ENCODE peak calls at places on chromosome 16, in five cellular contexts. G is HepG2, L is GM12878, K is HCT116, J is SK-N-SH. Y is an unnamed sample.

GRCh38 chr16:54957403-54957802 is 26.7 kb downstream of the IRX5 start:
- DNase-seq in G (peak), L (no peak), K (peak), J (no peak), Y (no peak)

GRCh38 chr16:89332248-89333245 is 115.0 kb downstream of the ZNF778 start:
- DNase-seq in G (no peak), L (no peak), K (no peak), J (no peak), Y (no peak)

GRCh38 chr16:23362460-23363317 is 60.6 kb downstream of the SCNN1B start:
- DNase-seq in G (no peak), L (no peak), K (no peak), J (no peak), Y (no peak)

GRCh38 chr16:30041841-30042240 is 10.8 kb upstream of the TLCD3B start:
- DNase-seq in G (no peak), L (no peak), K (no peak), J (no peak), Y (peak)

GRCh38 chr16:23339781-23340180 is 37.7 kb downstream of the SCNN1B start:
- DNase-seq in G (no peak), L (no peak), K (no peak), J (no peak), Y (no peak)

GRCh38 chr16:1556254-1556653 is 22.8 kb downstream of the TMEM204 start:
- DNase-seq in G (no peak), L (no peak), K (no peak), J (no peak), Y (no peak)

GRCh38 chr16:26651464-26651863 is 415.3 kb upstream of the C16orf82 start:
- DNase-seq in G (no peak), L (no peak), K (no peak), J (no peak), Y (no peak)

GRCh38 chr16:80580109-80580832 is 39.5 kb downstream of the DYNLRB2 start:
- DNase-seq in G (no peak), L (peak), K (no peak), J (no peak), Y (no peak)

GRCh38 chr16:25065899-25066298 is 45.6 kb upstream of the LCMT1 start:
- DNase-seq in G (peak), L (no peak), K (no peak), J (peak), Y (no peak)

GRCh38 chr16:24966031-24966430 is 49.1 kb downstream of the ARHGAP17 start:
- DNase-seq in G (no peak), L (no peak), K (no peak), J (no peak), Y (no peak)

GRCh38 chr16:29738514-29738913 is 7.3 kb downstream of the C16orf54 start:
- DNase-seq in G (no peak), L (peak), K (no peak), J (no peak), Y (peak)

GRCh38 chr16:56632160-56632847 is at the start of gene MT1M:
- DNase-seq in G (no peak), L (no peak), K (no peak), J (peak), Y (no peak)

GRCh38 chr16:933581-933980 is 37.2 kb downstream of the LMF1 start:
- DNase-seq in G (no peak), L (no peak), K (no peak), J (no peak), Y (no peak)

GRCh38 chr16:2853531-2854073 is 4.4 kb downstream of the PRSS22 start:
- DNase-seq in G (no peak), L (no peak), K (no peak), J (peak), Y (no peak)

GRCh38 chr16:56814537-56815432 is 50.2 kb upstream of the SLC12A3 start:
- DNase-seq in G (peak), L (no peak), K (no peak), J (no peak), Y (peak)

GRCh38 chr16:30052671-30053372 is 12.7 kb upstream of the ALDOA start:
- DNase-seq in G (peak), L (peak), K (peak), J (peak), Y (peak)

GRCh38 chr16:31471241-31471874 is 594 bp upstream of the TGFB1I1 start:
- DNase-seq in G (no peak), L (no peak), K (no peak), J (peak), Y (no peak)

GRCh38 chr16:58128181-58128631 is 975 bp downstream of the CFAP20 start:
- DNase-seq in G (peak), L (no peak), K (no peak), J (no peak), Y (no peak)

GRCh38 chr16:77327717-77328116 is 107.1 kb downstream of the ADAMTS18 start:
- DNase-seq in G (no peak), L (no peak), K (no peak), J (no peak), Y (no peak)

GRCh38 chr16:76222853-76223252 is 54.3 kb upstream of the CNTNAP4 start:
- DNase-seq in G (no peak), L (no peak), K (no peak), J (no peak), Y (no peak)

GRCh38 chr16:4475880-4476790 is at the start of gene HMOX2:
- DNase-seq in G (peak), L (peak), K (peak), J (peak), Y (peak)

GRCh38 chr16:28543072-28543471 is 4.3 kb upstream of the NUPR1 start:
- DNase-seq in G (no peak), L (no peak), K (no peak), J (no peak), Y (peak)

GRCh38 chr16:89185062-89185751 is 13.7 kb downstream of the CDH15 start:
- DNase-seq in G (no peak), L (no peak), K (no peak), J (no peak), Y (no peak)

GRCh38 chr16:52265446-52265861 is 281.5 kb downstream of the TOX3 start:
- DNase-seq in G (no peak), L (no peak), K (no peak), J (no peak), Y (no peak)

GRCh38 chr16:46629331-46629843 is 8.2 kb upstream of the SHCBP1 start:
- DNase-seq in G (peak), L (no peak), K (peak), J (peak), Y (peak)

GRCh38 chr16:22379656-22380055 is 5.2 kb upstream of the CDR2 start:
- DNase-seq in G (no peak), L (no peak), K (no peak), J (no peak), Y (no peak)

GRCh38 chr16:87086156-87086555 is 231.0 kb downstream of the C16orf95 start:
- DNase-seq in G (no peak), L (no peak), K (no peak), J (no peak), Y (no peak)

GRCh38 chr16:63289834-63290460 is 1253.7 kb upstream of the CDH8 start:
- DNase-seq in G (peak), L (no peak), K (no peak), J (peak), Y (peak)

GRCh38 chr16:177394-177822 is 928 bp downstream of the HBA1 start:
- DNase-seq in G (no peak), L (no peak), K (no peak), J (peak), Y (no peak)

GRCh38 chr16:68921654-68922053 is 78.3 kb downstream of the TANGO6 start:
- DNase-seq in G (peak), L (no peak), K (peak), J (no peak), Y (no peak)

GRCh38 chr16:68915561-68915960 is 72.2 kb downstream of the TANGO6 start:
- DNase-seq in G (no peak), L (no peak), K (no peak), J (no peak), Y (no peak)

GRCh38 chr16:68920349-68920748 is 77.0 kb downstream of the TANGO6 start:
- DNase-seq in G (no peak), L (no peak), K (no peak), J (no peak), Y (no peak)

GRCh38 chr16:68923116-68923515 is 79.8 kb downstream of the TANGO6 start:
- DNase-seq in G (no peak), L (no peak), K (peak), J (no peak), Y (no peak)

DNA sequence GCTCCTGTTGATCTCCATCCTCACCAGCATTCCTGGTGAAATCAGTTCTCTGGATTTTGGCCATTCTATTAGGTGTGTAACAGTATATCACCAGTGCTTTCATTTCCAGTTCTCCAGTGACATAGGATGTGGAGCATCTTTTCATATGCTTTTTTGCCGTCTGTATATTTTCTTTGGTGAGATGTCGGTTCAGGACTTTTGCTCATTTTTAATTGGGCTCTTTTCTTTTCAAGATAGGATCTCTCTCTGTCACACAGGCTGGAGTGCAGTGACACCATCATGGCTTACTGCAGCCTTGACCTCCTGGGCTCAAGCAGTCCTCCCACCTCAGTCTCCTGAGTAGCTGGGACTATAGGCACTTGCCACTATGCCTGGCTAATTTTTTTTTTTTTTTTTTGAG is 74.2 kb downstream of the TANGO6 start:
- DNase-seq in G (no peak), L (no peak), K (no peak), J (no peak), Y (no peak)
- TF ChIP-seq JUND in G (no peak), L (no peak), K (no peak), J (no peak), Y (no peak)

GRCh38 chr16:66380421-66380820 is 13.9 kb downstream of the CDH5 start:
- DNase-seq in G (no peak), L (no peak), K (no peak), J (no peak), Y (no peak)

GRCh38 chr16:66382966-66383299 is 16.4 kb downstream of the CDH5 start:
- DNase-seq in G (peak), L (no peak), K (no peak), J (no peak), Y (no peak)

GRCh38 chr16:66383551-66383950 is 17.1 kb downstream of the CDH5 start:
- DNase-seq in G (no peak), L (no peak), K (no peak), J (no peak), Y (no peak)

GRCh38 chr16:66381585-66382170 is 15.2 kb downstream of the CDH5 start:
- DNase-seq in G (no peak), L (no peak), K (no peak), J (no peak), Y (no peak)

GRCh38 chr16:66382171-66382965 is 15.9 kb downstream of the CDH5 start:
- DNase-seq in G (no peak), L (no peak), K (no peak), J (no peak), Y (no peak)
- TF ChIP-seq JUND in G (no peak), L (no peak), K (peak), J (no peak), Y (no peak)

GRCh38 chr16:8575399-8575798 is 14.9 kb downstream of the TMEM114 start:
- DNase-seq in G (no peak), L (no peak), K (no peak), J (no peak), Y (no peak)
- TF ChIP-seq JUND in G (peak), L (no peak), K (no peak), J (no peak), Y (no peak)

GRCh38 chr16:85733839-85734170 is 17.1 kb downstream of the C16orf74 start:
- DNase-seq in G (no peak), L (no peak), K (no peak), J (peak), Y (no peak)
- TF ChIP-seq JUND in G (no peak), L (no peak), K (no peak), J (no peak), Y (no peak)